ENCODE peak calls at places on chromosomes 6 and 20, in eight cellular contexts. S is SK-MEL-5; I is T follicular helper cell; L is Daoy; X is T1000; D is stimulated activated CD8-positive, alpha-beta memory T cell treated with anti-CD3 and anti-CD28 coated beads, Interleukin-15, amount 100 ng/mL, for 48 hours; R is T-cell; G is stimulated activated CD4-positive, alpha-beta T cell treated with anti-CD3 and anti-CD28 coated beads, Interleukin-2, amount 100 ng/mL, for 48 hours. Y is an unnamed sample.

GRCh38 chr6:20325641-20326421 is 75.8 kb upstream of the E2F3 start:
- DNase-seq in L (no peak), D (no peak), G (no peak), X (no peak), S (no peak), I (no peak), R (no peak), Y (no peak)

GRCh38 chr20:1496930-1497329 is 5.7 kb upstream of the SIRPB2 start:
- DNase-seq in G (no peak), D (no peak), L (no peak), X (no peak), S (no peak), R (no peak), I (no peak), Y (no peak)

GRCh38 chr6:150987855-150988484 is 122.5 kb downstream of the MTHFD1L start:
- DNase-seq in X (no peak), I (no peak), S (no peak), L (no peak), G (no peak), D (no peak), R (no peak), Y (no peak)

GRCh38 chr6:142631517-142632385 is 313.2 kb downstream of the HIVEP2 start:
- DNase-seq in X (no peak), D (no peak), S (no peak), R (no peak), G (no peak), L (no peak), I (no peak), Y (no peak)

GRCh38 chr20:3172126-3172932 is 1.0 kb downstream of the LZTS3 start:
- DNase-seq in R (no peak), L (no peak), S (no peak), G (no peak), I (no peak), D (no peak), X (no peak), Y (no peak)

GRCh38 chr20:44282148-44282547 is 28.9 kb downstream of the FITM2 start:
- DNase-seq in L (no peak), D (no peak), I (no peak), X (no peak), S (no peak), G (no peak), R (no peak), Y (no peak)

GRCh38 chr6:139736507-139736906 is 362.1 kb upstream of the CITED2 start:
- DNase-seq in D (no peak), S (no peak), G (no peak), R (no peak), X (no peak), I (no peak), L (no peak), Y (no peak)

GRCh38 chr20:2260250-2260649 is 35.6 kb upstream of the TGM3 start:
- DNase-seq in G (no peak), X (no peak), S (no peak), L (no peak), R (no peak), I (no peak), D (no peak), Y (peak; percentile 28)

GRCh38 chr20:11180186-11180585 is 506.4 kb upstream of the JAG1 start:
- DNase-seq in R (no peak), G (no peak), S (no peak), D (no peak), L (no peak), I (no peak), X (no peak), Y (no peak)

GRCh38 chr6:42136508-42137191 is 5.8 kb downstream of the C6orf132 start:
- DNase-seq in R (peak; percentile 30), S (no peak), L (peak; percentile 85), I (no peak), X (peak; percentile 49), D (peak; percentile 17), G (peak; percentile 21), Y (peak; percentile 53)

GRCh38 chr6:12572884-12573824 is 143.4 kb upstream of the PHACTR1 start:
- DNase-seq in D (no peak), X (peak; percentile 12), G (no peak), I (no peak), S (no peak), L (peak; percentile 86), R (no peak), Y (peak; percentile 65)

GRCh38 chr6:106560966-106561740 is 68.1 kb downstream of the RTN4IP1 start:
- DNase-seq in G (no peak), S (no peak), R (no peak), D (no peak), X (no peak), L (peak; percentile 8), I (no peak), Y (peak; percentile 76)

GRCh38 chr6:143270026-143270425 is 180.5 kb downstream of the ADAT2 start:
- DNase-seq in X (no peak), G (no peak), L (peak; percentile 21), I (no peak), R (no peak), S (no peak), D (no peak), Y (no peak)

GRCh38 chr20:34560141-34560523 is 1.6 kb downstream of the MAP1LC3A start:
- DNase-seq in S (no peak), I (no peak), G (no peak), D (no peak), R (no peak), X (no peak), L (no peak), Y (no peak)

GRCh38 chr20:49447364-49447763 is 35.1 kb downstream of the KCNB1 start:
- DNase-seq in L (no peak), D (no peak), G (no peak), I (no peak), R (no peak), S (no peak), X (no peak), Y (no peak)

GRCh38 chr6:34305982-34306702 is 57.3 kb upstream of the SMIM29 start:
- DNase-seq in G (no peak), X (no peak), I (no peak), D (no peak), S (no peak), L (no peak), R (no peak), Y (no peak)

GRCh38 chr6:134446901-134447300 is 129.0 kb upstream of the SGK1 start:
- DNase-seq in R (no peak), D (no peak), X (no peak), G (no peak), L (no peak), S (no peak), I (no peak), Y (no peak)

GRCh38 chr20:35551485-35551884 is 9.6 kb downstream of the ERGIC3 start:
- DNase-seq in D (no peak), X (no peak), S (no peak), G (no peak), R (no peak), L (no peak), I (no peak), Y (no peak)

GRCh38 chr20:36542019-36542488 is 735 bp downstream of the MYL9 start:
- DNase-seq in S (peak; percentile 51), R (no peak), G (no peak), I (no peak), L (peak; percentile 59), D (no peak), X (no peak), Y (peak; percentile 17)

GRCh38 chr6:108115598-108116058 is 41.1 kb upstream of the OSTM1 start:
- DNase-seq in X (no peak), D (no peak), G (no peak), I (no peak), S (peak; percentile 25), L (peak; percentile 66), R (no peak), Y (peak; percentile 63)

GRCh38 chr20:25286917-25287316 is 39.0 kb downstream of the PYGB start:
- DNase-seq in S (no peak), G (no peak), D (no peak), X (no peak), I (no peak), R (no peak), L (no peak), Y (no peak)